ENCODE peak calls at places on chromosome 9, in four cellular contexts. E, A, I and J are unnamed samples.

GRCh38 chr9:135156525-135157510 is 69.3 kb downstream of the OLFM1 start:
- DNase-seq in E (peak), A (peak), I (no peak), J (peak)

GRCh38 chr9:38251461-38251860 is 141.0 kb upstream of the ALDH1B1 start:
- DNase-seq in E (no peak), A (no peak), I (peak), J (no peak)

GRCh38 chr9:89405832-89406231 is 87.5 kb downstream of the SECISBP2 start:
- DNase-seq in E (no peak), A (peak), I (no peak), J (no peak)

GRCh38 chr9:3087697-3088096 is 243.8 kb upstream of the PUM3 start:
- DNase-seq in E (no peak), A (no peak), I (no peak), J (no peak)

GRCh38 chr9:5612187-5612535 is 16.7 kb upstream of the RIC1 start:
- DNase-seq in E (no peak), A (no peak), I (no peak), J (no peak)

GRCh38 chr9:37290366-37290765 is 132.1 kb upstream of the GRHPR start:
- DNase-seq in E (no peak), A (no peak), I (no peak), J (no peak)

GRCh38 chr9:69672828-69673640 is 863 bp upstream of the APBA1 start:
- DNase-seq in E (peak), A (peak), I (peak), J (peak)

GRCh38 chr9:116350213-116350612 is 196.6 kb downstream of the PAPPA start:
- DNase-seq in E (no peak), A (no peak), I (no peak), J (no peak)

GRCh38 chr9:84216151-84216550 is 124.4 kb downstream of the SLC28A3 start:
- DNase-seq in E (no peak), A (no peak), I (no peak), J (peak)

GRCh38 chr9:75941577-75942311 is 51.3 kb downstream of the PCSK5 start:
- DNase-seq in E (no peak), A (no peak), I (no peak), J (no peak)

GRCh38 chr9:138025908-138026307 is 148.3 kb downstream of the CACNA1B start:
- DNase-seq in E (no peak), A (no peak), I (no peak), J (no peak)

GRCh38 chr9:81312346-81312745 is 377.0 kb downstream of the TLE1 start:
- DNase-seq in E (peak), A (no peak), I (no peak), J (peak)

GRCh38 chr9:86714976-86715375 is 232.3 kb downstream of the GAS1 start:
- DNase-seq in E (no peak), A (no peak), I (no peak), J (peak)

GRCh38 chr9:128104171-128104618 is 23.3 kb downstream of the PTGES2 start:
- DNase-seq in E (no peak), A (peak), I (no peak), J (no peak)

GRCh38 chr9:10059044-10059443 is 553.8 kb downstream of the PTPRD start:
- DNase-seq in E (peak), A (no peak), I (no peak), J (peak)

GRCh38 chr9:135181336-135181735 is 93.9 kb downstream of the OLFM1 start:
- DNase-seq in E (no peak), A (no peak), I (no peak), J (no peak)

GRCh38 chr9:125904155-125904841 is 157.1 kb downstream of the PBX3 start:
- DNase-seq in E (peak), A (no peak), I (no peak), J (no peak)

GRCh38 chr9:109886050-109886449 is 106.1 kb downstream of the PALM2AKAP2 start:
- DNase-seq in E (no peak), A (peak), I (no peak), J (no peak)

GRCh38 chr9:7402704-7403389 is 396.7 kb downstream of the DMAC1 start:
- DNase-seq in E (peak), A (no peak), I (no peak), J (peak)

GRCh38 chr9:107251756-107252322 is 31.2 kb upstream of the RAD23B start:
- DNase-seq in E (peak), A (peak), I (no peak), J (peak)

GRCh38 chr9:105901514-105902109 is 207.3 kb downstream of the TMEM38B start:
- DNase-seq in E (peak), A (peak), I (no peak), J (peak)

GRCh38 chr9:117548556-117548955 is 133.7 kb upstream of the ASTN2 start:
- DNase-seq in E (no peak), A (no peak), I (no peak), J (no peak)

GRCh38 chr9:117547904-117548303 is 133.0 kb upstream of the ASTN2 start:
- DNase-seq in E (no peak), A (no peak), I (no peak), J (no peak)

GRCh38 chr9:117546894-117547293 is 132.0 kb upstream of the ASTN2 start:
- DNase-seq in E (no peak), A (no peak), I (no peak), J (no peak)

GRCh38 chr9:117545846-117546245 is 131.0 kb upstream of the ASTN2 start:
- DNase-seq in E (no peak), A (no peak), I (no peak), J (no peak)

GRCh38 chr9:117547321-117547720 is 132.5 kb upstream of the ASTN2 start:
- DNase-seq in E (no peak), A (no peak), I (no peak), J (no peak)
- H3K4me3 ChIP-seq in E (no peak), A (no peak), I (no peak), J (no peak)

GRCh38 chr9:136546697-136547481 is 1.0 kb upstream of the NOTCH1 start:
- DNase-seq in E (peak), A (peak), I (peak), J (peak)

GRCh38 chr9:136550439-136551085 is 4.7 kb upstream of the NOTCH1 start:
- DNase-seq in E (no peak), A (no peak), I (no peak), J (no peak)

GRCh38 chr9:136547508-136548215 is 1.8 kb upstream of the NOTCH1 start:
- DNase-seq in E (no peak), A (no peak), I (no peak), J (no peak)

GRCh38 chr9:136551401-136552116 is 5.7 kb upstream of the NOTCH1 start:
- DNase-seq in E (peak), A (peak), I (peak), J (peak)

GRCh38 chr9:136549010-136549980 is 3.4 kb upstream of the NOTCH1 start:
- DNase-seq in E (no peak), A (no peak), I (no peak), J (no peak)
- TF ChIP-seq CTCF in E (no peak), A (no peak), I (no peak), J (no peak)

GRCh38 chr9:27276182-27277030 is 20.5 kb downstream of the EQTN start:
- DNase-seq in E (peak), A (no peak), I (no peak), J (peak)
- H3K4me3 ChIP-seq in E (no peak), A (no peak), I (no peak), J (no peak)

GRCh38 chr9:133149130-133150015 is 14.3 kb downstream of the GBGT1 start:
- DNase-seq in E (peak), A (peak), I (peak), J (peak)
- TF ChIP-seq CTCF in E (no peak), A (peak), I (no peak), J (no peak)

DNA sequence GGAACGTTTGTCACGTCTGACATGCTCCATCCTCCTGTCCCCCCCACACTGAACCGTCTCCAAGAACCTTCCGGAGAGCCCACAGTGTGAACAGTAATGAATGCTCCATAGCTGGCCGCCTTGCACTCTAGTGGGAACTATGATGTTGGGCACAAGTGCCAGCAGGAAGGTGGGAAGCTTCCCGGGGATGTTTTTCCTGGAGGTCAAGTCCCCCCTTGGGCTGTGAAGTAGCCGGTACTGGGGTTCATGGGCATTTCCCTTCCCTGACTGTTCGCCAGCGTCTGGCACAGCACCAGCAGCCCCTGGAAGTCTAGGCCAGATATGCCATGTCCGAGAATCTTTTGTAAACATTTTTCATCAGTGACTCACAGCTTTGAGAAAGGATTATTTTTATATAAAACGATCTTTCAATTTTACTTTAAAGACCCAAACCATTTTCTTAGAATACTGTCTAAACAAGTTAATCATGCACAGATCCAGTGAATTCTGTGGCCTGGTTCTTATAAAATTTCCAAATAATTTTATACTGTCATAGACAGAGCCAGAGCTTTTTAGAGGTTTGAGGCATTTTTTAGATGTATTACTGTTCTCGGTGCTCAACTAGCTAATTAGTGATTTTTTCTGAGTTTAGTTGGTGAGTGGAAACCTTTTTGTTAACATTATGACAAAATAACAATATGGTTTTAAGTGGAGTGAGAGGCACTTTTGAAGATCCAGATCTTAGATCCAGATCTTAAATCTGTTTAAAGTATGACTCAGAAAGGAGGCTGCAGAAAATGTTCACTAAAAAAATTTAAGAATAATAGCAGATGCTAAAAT is 11.6 kb downstream of the ABL1 start:
- DNase-seq in E (peak), A (peak), I (no peak), J (peak)
- H3K4me3 ChIP-seq in E (peak), A (no peak), I (no peak), J (peak)

GRCh38 chr9:14888857-14889256 is 21.4 kb downstream of the FREM1 start:
- DNase-seq in E (peak), A (no peak), I (no peak), J (no peak)

GRCh38 chr9:14888272-14888671 is 22.0 kb downstream of the FREM1 start:
- DNase-seq in E (no peak), A (no peak), I (no peak), J (no peak)

GRCh38 chr9:14887149-14887548 is 23.1 kb downstream of the FREM1 start:
- DNase-seq in E (no peak), A (no peak), I (no peak), J (no peak)

GRCh38 chr9:14893280-14893679 is 16.9 kb downstream of the FREM1 start:
- DNase-seq in E (no peak), A (no peak), I (no peak), J (no peak)

GRCh38 chr9:14891332-14891731 is 18.9 kb downstream of the FREM1 start:
- DNase-seq in E (no peak), A (no peak), I (no peak), J (no peak)
- TF ChIP-seq CTCF in E (no peak), A (no peak), I (no peak), J (no peak)